ENCODE peak calls at places on chromosomes 3 and 15, in five cellular contexts. P, F, C, O and J are unnamed samples.

GRCh38 chr15:39579487-39580116 is 1.3 kb upstream of the THBS1 start:
- DNase-seq in P (peak), F (peak), O (no peak), C (peak), J (peak)

GRCh38 chr3:52645549-52645948 is 40.2 kb downstream of the PBRM1 start:
- DNase-seq in F (no peak), O (no peak), C (no peak), P (no peak), J (no peak)

GRCh38 chr3:150412599-150413069 is 4.5 kb downstream of the TSC22D2 start:
- DNase-seq in F (no peak), C (no peak), O (no peak), P (peak), J (no peak)

GRCh38 chr3:101066776-101067175 is 73.6 kb upstream of the ABI3BP start:
- DNase-seq in C (no peak), P (peak), F (no peak), O (no peak), J (peak)

GRCh38 chr15:52746162-52746721 is 43.9 kb downstream of the ONECUT1 start:
- DNase-seq in O (no peak), F (no peak), P (peak), C (no peak), J (no peak)

GRCh38 chr3:42013652-42014442 is 51.9 kb upstream of the ULK4 start:
- DNase-seq in C (no peak), F (no peak), O (peak), P (no peak), J (no peak)

GRCh38 chr15:57873564-57874209 is 167.2 kb downstream of the POLR2M start:
- DNase-seq in O (no peak), P (peak), F (no peak), C (no peak), J (peak)

GRCh38 chr3:140832883-140833282 is 108.8 kb upstream of the SLC25A36 start:
- DNase-seq in C (no peak), O (no peak), P (no peak), F (no peak), J (no peak)